ENCODE peak calls at places on chromosomes 4 and X, in five cellular contexts. I is IMR-90, X is H9, U is neuronal stem cell, Q is H1. J is an unnamed sample.

GRCh38 chr4:98688416-98689290 is 30.2 kb upstream of the TSPAN5 start:
- DNase-seq in I (peak), X (no peak), U (no peak), Q (no peak), J (peak)

GRCh38 chr4:142846105-142846728 is at the start of gene INPP4B:
- DNase-seq in I (peak), X (peak), U (peak), Q (no peak), J (peak)

GRCh38 chr4:185381794-185382193 is 13.9 kb downstream of the LRP2BP start:
- DNase-seq in I (peak), X (no peak), U (no peak), Q (no peak), J (no peak)

GRCh38 chr4:16516796-16517413 is 290.6 kb upstream of the TAPT1 start:
- DNase-seq in I (peak), X (no peak), U (no peak), Q (peak), J (peak)

GRCh38 chr4:99202094-99202493 is 17.0 kb downstream of the ADH6 start:
- DNase-seq in I (no peak), X (no peak), U (no peak), Q (no peak), J (no peak)

GRCh38 chr4:176795441-176795840 is 2.7 kb upstream of the VEGFC start:
- DNase-seq in I (no peak), X (no peak), U (no peak), Q (no peak), J (no peak)

GRCh38 chr4:100462206-100462605 is 55.6 kb downstream of the EMCN start:
- DNase-seq in I (peak), X (no peak), U (no peak), Q (no peak), J (peak)

GRCh38 chr4:34720563-34720962 is 1523.8 kb downstream of the ARAP2 start:
- DNase-seq in I (peak), X (no peak), U (peak), Q (no peak), J (peak)

GRCh38 chrX:68415289-68415688 is 18.0 kb downstream of the OPHN1 start:
- DNase-seq in I (peak), X (no peak), U (no peak), Q (no peak), J (no peak)

GRCh38 chr4:68368566-68369473 is 18.9 kb upstream of the YTHDC1 start:
- DNase-seq in I (peak), X (no peak), U (no peak), Q (no peak), J (peak)

GRCh38 chrX:40095588-40096394 is 2.0 kb downstream of the BCOR start:
- DNase-seq in I (no peak), X (peak), U (no peak), Q (no peak), J (peak)

GRCh38 chrX:131830400-131831184 is 192.5 kb upstream of the STK26 start:
- DNase-seq in I (peak), X (peak), U (peak), Q (peak), J (peak)
- H4K91ac ChIP-seq in I (no peak), X (no peak), U (no peak), Q (peak), J (peak)

DNA sequence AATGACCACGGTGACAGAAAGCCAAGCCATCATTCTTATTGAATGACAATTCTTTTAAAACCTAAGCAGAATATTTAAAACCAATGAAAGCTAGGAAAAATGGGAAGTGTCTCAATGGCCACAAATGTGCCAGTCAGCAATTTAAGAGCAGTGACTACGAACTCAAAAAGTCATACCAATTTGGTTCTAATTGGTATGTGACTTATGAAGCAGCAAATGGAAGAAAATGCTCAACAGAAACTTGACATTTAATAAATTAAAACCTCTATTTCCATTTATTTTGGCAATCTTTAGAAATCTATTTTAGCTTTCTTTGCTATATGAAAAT is 25.7 kb upstream of the BCLAF3 start:
- DNase-seq in I (no peak), X (no peak), U (no peak), Q (no peak), J (no peak)
- H3K18ac ChIP-seq in I (no peak), X (no peak), U (no peak), Q (no peak), J (no peak)

DNA sequence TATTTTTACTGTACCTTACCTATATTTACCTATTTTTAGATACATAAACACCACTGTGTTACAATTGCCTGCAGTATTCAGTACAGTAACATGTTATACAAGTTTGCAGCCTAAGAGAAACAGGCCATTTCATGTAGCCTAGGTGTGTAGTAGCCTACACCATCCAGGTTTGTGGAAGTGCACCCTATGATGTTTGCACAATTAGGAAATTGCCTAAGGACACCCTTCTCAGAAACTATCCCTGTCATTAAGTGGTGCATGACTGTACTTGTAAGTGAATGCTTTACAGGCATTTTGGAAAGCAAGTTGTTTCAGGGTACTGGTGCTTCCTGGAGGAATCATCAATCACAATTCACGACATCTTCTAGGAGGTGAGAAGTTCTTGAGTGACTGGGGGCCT is 991.8 kb upstream of the SLIT2 start:
- DNase-seq in I (no peak), X (no peak), U (no peak), Q (no peak), J (no peak)
- H4K91ac ChIP-seq in I (no peak), X (no peak), U (no peak), Q (no peak), J (no peak)

GRCh38 chr4:53584658-53585057 is 6.6 kb downstream of the LNX1 start:
- DNase-seq in I (no peak), X (no peak), U (no peak), Q (no peak), J (no peak)
- H3K18ac ChIP-seq in I (peak), X (no peak), U (no peak), Q (no peak), J (no peak)

GRCh38 chr4:41644915-41645295 is 103.6 kb downstream of the PHOX2B start:
- DNase-seq in I (no peak), X (no peak), U (peak), Q (no peak), J (no peak)
- H4K91ac ChIP-seq in I (no peak), X (no peak), U (no peak), Q (no peak), J (no peak)

GRCh38 chrX:49269768-49270248 is at the start of gene PPP1R3F:
- DNase-seq in I (no peak), X (no peak), U (no peak), Q (no peak), J (no peak)

GRCh38 chrX:49269010-49269767 is 404 bp upstream of the PPP1R3F start:
- DNase-seq in I (peak), X (peak), U (peak), Q (peak), J (peak)

GRCh38 chrX:49266536-49267445 is 2.3 kb upstream of the FOXP3 start:
- DNase-seq in I (no peak), X (no peak), U (no peak), Q (no peak), J (no peak)

GRCh38 chrX:49270249-49270921 is 792 bp downstream of the PPP1R3F start:
- DNase-seq in I (no peak), X (no peak), U (no peak), Q (no peak), J (no peak)

GRCh38 chrX:49268702-49269009 is 937 bp upstream of the PPP1R3F start:
- DNase-seq in I (no peak), X (no peak), U (no peak), Q (no peak), J (no peak)
- H3K18ac ChIP-seq in I (peak), X (peak), U (peak), Q (peak), J (peak)

GRCh38 chr4:8048856-8049686 is 109.4 kb upstream of the AFAP1 start:
- DNase-seq in I (no peak), X (peak), U (no peak), Q (no peak), J (no peak)
- H4K91ac ChIP-seq in I (no peak), X (peak), U (no peak), Q (peak), J (no peak)

GRCh38 chrX:135522132-135522530 is 1.7 kb downstream of the INTS6L start:
- DNase-seq in I (no peak), X (no peak), U (no peak), Q (no peak), J (no peak)
- H3K18ac ChIP-seq in I (peak), X (peak), U (no peak), Q (no peak), J (peak)

J was measured in mesenchymal stem cell.